ENCODE peak calls at places on chromosomes 11 and 22, in six cellular contexts. I is breast epithelium, K is spleen, B is transverse colon, F is H1, V is stomach. H is an unnamed sample.

GRCh38 chr11:70739091-70739490 is 340.8 kb downstream of the CTTN start:
- DNase-seq in I (no peak), K (no peak), B (no peak), F (no peak), V (no peak), H (no peak)

GRCh38 chr11:9687736-9688494 is 24.0 kb downstream of the SWAP70 start:
- DNase-seq in I (no peak), K (no peak), B (no peak), F (no peak), V (peak; percentile 53), H (no peak)

GRCh38 chr22:20268289-20268349 is at the start of gene RTN4R:
- DNase-seq in I (no peak), K (no peak), B (no peak), F (no peak), V (no peak), H (no peak)

GRCh38 chr11:114291847-114292680 is 4.1 kb upstream of the NNMT start:
- DNase-seq in I (no peak), K (no peak), B (no peak), F (no peak), V (no peak), H (no peak)

GRCh38 chr11:57321388-57321995 is 3.3 kb downstream of the TNKS1BP1 start:
- DNase-seq in I (no peak), K (no peak), B (no peak), F (no peak), V (peak; percentile 51), H (no peak)

GRCh38 chr22:19882446-19883381 is 28.0 kb upstream of the GNB1L start:
- DNase-seq in I (no peak), K (peak; percentile 65), B (no peak), F (peak; percentile 43), V (no peak), H (no peak)

GRCh38 chr22:46789992-46790391 is 27.5 kb downstream of the TBC1D22A start:
- DNase-seq in I (no peak), K (peak; percentile 53), B (no peak), F (no peak), V (no peak), H (no peak)

GRCh38 chr22:45785458-45785857 is 113.8 kb downstream of the ATXN10 start:
- DNase-seq in I (no peak), K (no peak), B (no peak), F (no peak), V (no peak), H (no peak)

GRCh38 chr11:19920982-19921381 is 208.3 kb downstream of the NAV2 start:
- DNase-seq in I (no peak), K (no peak), B (no peak), F (no peak), V (no peak), H (no peak)

GRCh38 chr11:115530752-115531151 is 26.5 kb upstream of the CADM1 start:
- DNase-seq in I (no peak), K (no peak), B (no peak), F (no peak), V (no peak), H (no peak)

GRCh38 chr11:60910281-60910687 is 3.7 kb upstream of the TMEM109 start:
- DNase-seq in I (no peak), K (no peak), B (peak; percentile 68), F (no peak), V (peak; percentile 27), H (no peak)

GRCh38 chr11:18132341-18132740 is at the start of gene MRGPRX3:
- DNase-seq in I (no peak), K (no peak), B (no peak), F (no peak), V (no peak), H (no peak)

GRCh38 chr11:17098632-17099031 is 21.2 kb upstream of the RPS13 start:
- DNase-seq in I (no peak), K (no peak), B (no peak), F (no peak), V (no peak), H (no peak)

GRCh38 chr11:65429069-65429681 is 6.6 kb downstream of the NEAT1 start:
- DNase-seq in I (peak; percentile 49), K (no peak), B (peak; percentile 59), F (no peak), V (peak; percentile 43), H (no peak)

GRCh38 chr11:130213143-130213978 is 53.8 kb downstream of the ST14 start:
- DNase-seq in I (peak; percentile 74), K (peak; percentile 95), B (peak; percentile 75), F (peak; percentile 96), V (peak; percentile 74), H (peak; percentile 80)

DNA sequence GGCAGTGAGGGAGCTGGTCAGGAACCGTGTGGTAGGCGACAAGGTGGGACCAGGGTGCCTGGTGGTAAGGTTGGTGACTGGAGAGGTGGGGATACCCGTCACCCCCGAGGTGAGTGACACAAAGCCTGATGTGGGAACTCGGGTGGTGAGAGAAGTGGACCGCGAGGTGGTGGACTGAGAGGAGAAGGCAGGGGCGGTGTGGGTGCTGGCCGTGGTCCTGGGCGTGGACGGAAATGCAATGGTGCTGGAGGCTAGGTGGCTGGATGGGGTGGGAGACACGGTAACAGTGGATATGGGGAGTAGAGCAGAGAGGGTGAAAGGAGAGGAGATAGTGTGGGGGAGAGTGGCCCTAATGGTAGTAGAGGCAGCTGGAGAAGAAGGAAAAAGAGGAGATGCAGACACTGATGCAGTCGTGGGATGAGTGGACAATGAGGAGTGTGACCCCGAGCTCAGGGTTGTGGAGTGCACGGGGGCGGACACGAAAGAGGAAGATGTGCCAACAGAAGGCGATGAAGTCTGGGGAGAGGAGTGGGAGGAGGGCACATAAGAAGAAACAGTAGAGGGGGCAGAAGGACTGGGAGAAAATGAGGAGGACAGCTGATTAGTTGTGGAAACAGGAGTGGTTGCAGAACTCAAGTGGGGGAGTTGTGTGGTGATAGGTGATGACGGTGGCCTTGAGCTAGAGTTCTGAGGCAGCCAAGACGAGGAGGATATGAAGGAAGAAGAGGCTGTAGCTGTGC is 20.5 kb downstream of the MUC6 start:
- DNase-seq in I (no peak), K (no peak), B (no peak), F (no peak), V (no peak), H (no peak)
- TF ChIP-seq POLR2AphosphoS5 in I (no peak), K (peak; percentile 24), B (no peak), F (no peak), V (no peak), H (no peak)

DNA sequence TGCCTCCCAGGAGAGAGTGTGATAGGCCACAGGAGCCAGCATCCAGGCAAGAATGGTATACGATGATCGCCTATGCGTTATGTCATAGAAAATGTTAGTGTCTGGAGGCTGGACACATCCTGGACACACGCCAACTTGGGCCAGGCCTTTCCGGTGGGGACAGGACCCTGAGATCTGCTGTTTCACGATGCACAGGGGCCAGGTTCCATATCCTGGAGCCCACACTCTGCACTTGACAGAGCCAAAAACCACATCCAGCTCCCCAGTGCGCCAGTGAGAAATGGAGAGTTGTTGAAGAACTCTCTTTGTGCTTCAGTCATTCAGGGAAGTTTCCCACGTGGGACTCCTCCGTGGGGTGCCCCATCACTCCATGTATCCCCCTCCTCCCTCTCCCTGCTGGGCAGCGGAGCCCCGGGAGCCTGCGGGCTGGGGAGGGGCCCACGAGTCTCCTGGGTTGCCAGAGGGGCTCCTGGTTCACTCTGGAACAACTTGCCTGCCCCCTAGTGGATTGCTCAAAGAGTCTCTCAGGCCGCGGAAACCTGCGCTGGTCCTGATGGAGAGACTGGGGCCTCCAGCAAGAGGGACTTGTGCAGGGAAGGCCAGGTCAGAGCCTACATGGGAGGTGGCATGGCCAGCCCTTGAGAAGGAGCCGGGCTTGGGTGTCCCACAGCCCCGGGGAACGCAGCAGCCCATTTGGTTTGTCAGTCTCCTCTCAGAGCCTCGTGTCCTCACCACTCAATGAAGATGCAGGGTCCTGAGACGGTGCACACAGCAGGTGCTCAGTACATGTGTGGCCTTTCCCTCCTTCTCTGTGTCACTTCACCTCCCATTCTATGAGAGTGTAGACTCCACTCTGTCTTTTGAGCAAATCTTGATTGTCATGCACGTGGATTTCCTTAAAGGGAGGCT is 10.2 kb upstream of the LRRC32 start:
- DNase-seq in I (no peak), K (peak; percentile 85), B (peak; percentile 72), F (peak; percentile 89), V (peak; percentile 66), H (peak; percentile 69)
- TF ChIP-seq POLR2A in I (no peak), K (no peak), B (no peak), F (no peak), V (no peak), H (no peak)

GRCh38 chr11:75387742-75388294 is 11.5 kb upstream of the RPS3 start:
- DNase-seq in I (no peak), K (no peak), B (no peak), F (no peak), V (no peak), H (no peak)

GRCh38 chr11:75380716-75381420 is 18.4 kb upstream of the RPS3 start:
- DNase-seq in I (no peak), K (peak; percentile 56), B (peak; percentile 61), F (no peak), V (no peak), H (no peak)

GRCh38 chr11:75383246-75383645 is 16.1 kb upstream of the RPS3 start:
- DNase-seq in I (peak; percentile 62), K (peak; percentile 79), B (no peak), F (no peak), V (no peak), H (no peak)

GRCh38 chr11:75386912-75387311 is 12.4 kb upstream of the RPS3 start:
- DNase-seq in I (no peak), K (no peak), B (peak; percentile 52), F (no peak), V (no peak), H (no peak)

GRCh38 chr11:75384438-75385080 is 14.8 kb upstream of the RPS3 start:
- DNase-seq in I (peak; percentile 72), K (peak; percentile 96), B (peak; percentile 85), F (peak; percentile 88), V (peak; percentile 86), H (peak; percentile 60)
- TF ChIP-seq POLR2AphosphoS5 in I (peak; percentile 42), K (peak; percentile 70), B (no peak), F (no peak), V (peak; percentile 71), H (no peak)

GRCh38 chr11:35822815-35823495 is 120.9 kb upstream of the LDLRAD3 start:
- DNase-seq in I (no peak), K (no peak), B (no peak), F (no peak), V (no peak), H (no peak)

GRCh38 chr11:35823742-35824298 is 120.0 kb upstream of the LDLRAD3 start:
- DNase-seq in I (no peak), K (no peak), B (no peak), F (no peak), V (no peak), H (no peak)

GRCh38 chr11:35825386-35825785 is 118.5 kb upstream of the LDLRAD3 start:
- DNase-seq in I (no peak), K (no peak), B (no peak), F (no peak), V (no peak), H (no peak)

GRCh38 chr11:35826949-35827348 is 116.9 kb upstream of the LDLRAD3 start:
- DNase-seq in I (no peak), K (no peak), B (no peak), F (no peak), V (no peak), H (no peak)
- TF ChIP-seq POLR2A in I (no peak), K (no peak), B (no peak), F (no peak), V (no peak), H (no peak)

GRCh38 chr22:23898006-23898974 is 4.1 kb downstream of the MIF start:
- DNase-seq in I (no peak), K (no peak), B (no peak), F (no peak), V (no peak), H (no peak)
- TF ChIP-seq POLR2AphosphoS5 in I (no peak), K (no peak), B (no peak), F (no peak), V (no peak), H (no peak)

H was measured in GM12891.